ENCODE peak calls at places on chromosomes 7 and 10, in four cellular contexts. T, J, S and L are unnamed samples. For H3K27me3 and H3K36me3, the result is how much of the 10 kb centered on the place peaks cover.

GRCh38 chr7:91636129-91636724 is 244.3 kb downstream of the MTERF1 start:
- DNase-seq in T (no peak), J (peak), S (no peak), L (no peak)

GRCh38 chr10:126571203-126571602 is 99.3 kb downstream of the C10orf90 start:
- DNase-seq in T (no peak), J (no peak), S (no peak), L (no peak)

GRCh38 chr7:27198871-27199801 is 755 bp downstream of the HOXA13 start:
- DNase-seq in J (peak), T (peak), S (no peak), L (no peak)

GRCh38 chr7:131007439-131008330 is 273.7 kb upstream of the KLF14 start:
- DNase-seq in J (peak), S (peak), T (peak), L (no peak)

GRCh38 chr10:34850036-34850435 is 34.9 kb upstream of the PARD3 start:
- DNase-seq in J (no peak), S (no peak), T (no peak), L (no peak)

GRCh38 chr7:32299133-32299702 is 191.0 kb downstream of the LSM5 start:
- DNase-seq in S (peak), T (no peak), J (peak), L (no peak)

GRCh38 chr7:76334320-76334967 is 24.3 kb downstream of the YWHAG start:
- DNase-seq in J (no peak), T (no peak), S (no peak), L (no peak)

GRCh38 chr7:96300487-96300886 is 21.4 kb downstream of the SLC25A13 start:
- DNase-seq in J (peak), S (no peak), T (no peak), L (no peak)

GRCh38 chr7:94374231-94374630 is 20.5 kb upstream of the COL1A2 start:
- DNase-seq in T (no peak), J (peak), S (peak), L (no peak)

GRCh38 chr10:31490858-31491504 is 172.0 kb downstream of the ZEB1 start:
- DNase-seq in S (no peak), T (no peak), J (peak), L (no peak)

GRCh38 chr7:73519867-73520672 is 2.0 kb downstream of the BAZ1B start:
- DNase-seq in T (peak), J (no peak), S (no peak), L (peak)

GRCh38 chr7:43303740-43304241 is 191.3 kb downstream of the HECW1 start:
- DNase-seq in J (peak), T (no peak), S (no peak), L (no peak)

GRCh38 chr7:16921644-16922257 is 40.0 kb upstream of the AGR3 start:
- DNase-seq in S (no peak), J (no peak), T (no peak), L (no peak)

GRCh38 chr10:130351466-130352290 is 215.5 kb downstream of the GLRX3 start:
- DNase-seq in T (peak), J (no peak), S (no peak), L (no peak)

GRCh38 chr7:3301831-3302618 is 973 bp downstream of the SDK1 start:
- DNase-seq in T (peak), S (peak), J (peak), L (no peak)

GRCh38 chr7:44149571-44150465 is 8.7 kb upstream of the MYL7 start:
- DNase-seq in S (no peak), J (peak), T (peak), L (no peak)

GRCh38 chr10:86244296-86244695 is 122.3 kb downstream of the GRID1 start:
- DNase-seq in S (no peak), T (no peak), J (no peak), L (no peak)

GRCh38 chr10:48505394-48506112 is 99.3 kb downstream of the ARHGAP22 start:
- DNase-seq in S (no peak), T (peak), J (no peak), L (no peak)

GRCh38 chr10:118045842-118046490 is 775 bp downstream of the RAB11FIP2 start:
- DNase-seq in T (no peak), J (peak), S (peak), L (no peak)

GRCh38 chr10:10307551-10307950 is 710.1 kb upstream of the CELF2 start:
- DNase-seq in T (no peak), J (no peak), S (no peak), L (no peak)

GRCh38 chr7:36261019-36261754 is 108.1 kb downstream of the EEPD1 start:
- DNase-seq in T (no peak), S (no peak), J (peak), L (no peak)

GRCh38 chr10:29646960-29647431 is 12.2 kb upstream of the SVIL start:
- DNase-seq in S (peak), T (no peak), J (peak), L (no peak)

GRCh38 chr10:129491123-129491734 is 24.2 kb downstream of the MGMT start:
- DNase-seq in J (peak), T (no peak), S (no peak), L (no peak)

GRCh38 chr10:124414077-124414476 is 4.6 kb downstream of the OAT start:
- DNase-seq in S (no peak), J (peak), T (no peak), L (no peak)

GRCh38 chr10:30176182-30176581 is 116.8 kb upstream of the JCAD start:
- DNase-seq in T (no peak), S (no peak), J (peak), L (no peak)

GRCh38 chr10:71802715-71803488 is 29.6 kb upstream of the VSIR start:
- DNase-seq in S (no peak), J (no peak), T (peak), L (no peak)

GRCh38 chr7:27784399-27785053 is 44.6 kb downstream of the TAX1BP1 start:
- DNase-seq in J (peak), S (no peak), T (no peak), L (no peak)

GRCh38 chr10:100996678-100997363 is 2.8 kb upstream of the LZTS2 start:
- DNase-seq in T (peak), J (no peak), S (no peak), L (no peak)

GRCh38 chr7:422191-422885 is 97.3 kb downstream of the PDGFA start:
- DNase-seq in J (no peak), T (peak), S (no peak), L (no peak)

GRCh38 chr10:107616463-107617131 is 452.1 kb upstream of the SORCS1 start:
- DNase-seq in J (peak), S (no peak), T (no peak), L (no peak)

GRCh38 chr10:72688208-72688651 is 3.7 kb upstream of the MCU start:
- DNase-seq in J (peak), T (no peak), S (no peak), L (no peak)

GRCh38 chr10:106942035-106942662 is 222.4 kb downstream of the SORCS1 start:
- DNase-seq in S (no peak), T (no peak), J (no peak), L (no peak)

GRCh38 chr10:24238527-24239247 is 29.7 kb downstream of the KIAA1217 start:
- DNase-seq in J (no peak), T (no peak), S (no peak), L (no peak)

GRCh38 chr7:36217211-36217960 is 64.3 kb downstream of the EEPD1 start:
- DNase-seq in T (no peak), S (no peak), J (no peak), L (no peak)

GRCh38 chr10:84546609-84547008 is 218.2 kb downstream of the CCSER2 start:
- DNase-seq in T (no peak), S (no peak), J (no peak), L (no peak)

GRCh38 chr10:70925377-70926214 is 37.2 kb upstream of the PCBD1 start:
- DNase-seq in S (peak), J (peak), T (peak), L (no peak)

GRCh38 chr7:70810558-70811139 is 321.3 kb upstream of the GALNT17 start:
- DNase-seq in J (no peak), T (no peak), S (no peak), L (no peak)

GRCh38 chr7:70812511-70812910 is 319.4 kb upstream of the GALNT17 start:
- DNase-seq in J (no peak), T (no peak), S (no peak), L (no peak)

GRCh38 chr7:70805360-70805759 is 326.6 kb upstream of the GALNT17 start:
- DNase-seq in J (no peak), S (no peak), T (no peak), L (no peak)

GRCh38 chr7:70807650-70808049 is 324.3 kb upstream of the GALNT17 start:
- DNase-seq in J (no peak), S (no peak), T (no peak), L (no peak)

DNA sequence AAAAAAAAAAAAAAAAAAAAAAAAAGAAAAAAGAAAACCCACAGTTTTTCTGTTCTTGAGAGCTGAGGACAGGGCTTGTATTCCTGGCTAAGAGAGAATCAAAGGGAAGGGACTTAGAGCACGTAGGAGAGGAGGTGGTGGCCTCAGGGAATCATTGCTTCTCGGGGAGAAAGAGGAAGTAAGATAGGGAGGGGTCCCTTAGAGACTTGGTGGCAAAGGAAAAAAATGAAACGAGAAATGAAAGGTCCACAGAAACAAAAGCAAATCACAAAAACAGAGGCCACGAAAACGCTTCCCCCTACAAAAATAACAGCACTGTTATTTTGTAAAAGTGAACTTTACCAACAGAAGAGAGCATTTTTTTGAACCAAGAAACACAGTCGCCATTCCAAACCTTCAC is 323.1 kb upstream of the GALNT17 start:
- DNase-seq in J (no peak), T (no peak), S (no peak), L (no peak)
- H3K4me3 ChIP-seq in J (no peak), T (no peak), S (no peak), L (no peak)

GRCh38 chr7:155423337-155424285 is 34.3 kb upstream of the EN2 start:
- DNase-seq in T (peak), S (no peak), J (no peak), L (no peak)
- H3K27me3 ChIP-seq in T (half or more), S (under half), J (half or more), L (half or more)

GRCh38 chr7:118040562-118040961 is 143.4 kb upstream of the LSM8 start:
- DNase-seq in T (no peak), S (no peak), J (no peak), L (no peak)
- H3K36me3 ChIP-seq in T (under half), S (under half), J (under half), L (under half)

DNA sequence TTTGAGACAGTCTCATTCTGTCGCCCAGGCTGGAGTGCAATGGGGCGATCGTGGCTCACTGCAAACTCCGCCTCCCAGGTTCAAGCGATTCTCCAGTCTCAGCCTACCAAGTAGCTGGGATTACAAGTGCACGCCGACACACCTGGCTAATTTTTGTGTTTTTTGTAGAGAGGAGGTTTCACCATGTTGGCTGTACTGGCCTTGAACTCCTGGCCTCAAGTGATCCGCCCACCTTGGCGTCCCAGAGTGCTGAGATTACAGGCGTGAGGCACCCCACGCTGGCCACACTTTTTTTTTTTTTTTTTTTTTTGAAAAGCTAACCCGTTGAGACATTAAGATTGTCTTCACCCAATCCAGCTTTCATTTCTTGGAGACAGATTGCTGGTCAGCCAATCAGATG is 2.1 kb downstream of the ZNF273 start:
- DNase-seq in T (no peak), S (no peak), J (no peak), L (no peak)
- H3K4me3 ChIP-seq in T (no peak), S (no peak), J (no peak), L (no peak)

GRCh38 chr7:122315507-122316466 is 11.2 kb upstream of the FEZF1 start:
- DNase-seq in J (no peak), S (no peak), T (no peak), L (no peak)
- H3K27me3 ChIP-seq in J (half or more), S (under half), T (half or more), L (half or more)

DNA sequence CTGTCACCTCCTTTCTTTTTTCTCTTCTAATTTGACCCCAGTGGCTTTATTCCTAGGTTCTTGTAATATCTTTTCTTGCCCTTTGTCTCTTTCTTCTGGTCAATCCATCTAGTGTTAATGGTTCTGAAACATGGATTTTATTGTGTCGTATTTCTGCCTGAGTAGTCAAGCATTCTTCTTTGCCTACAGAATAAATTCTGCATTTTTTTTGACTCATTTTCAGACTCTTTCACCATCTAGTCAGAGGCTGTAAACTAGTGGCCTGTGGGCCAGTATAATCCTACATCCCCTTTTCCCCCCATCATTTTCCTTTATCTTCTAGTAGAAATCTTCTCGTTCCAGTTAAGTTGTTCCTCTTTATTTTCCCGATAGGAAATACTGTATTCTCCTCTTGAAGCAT is 29.4 kb downstream of the LUC7L2 start:
- DNase-seq in J (no peak), T (no peak), S (no peak), L (no peak)
- H3K36me3 ChIP-seq in J (under half), T (under half), S (under half), L (half or more)

GRCh38 chr10:73911553-73912004 is 647 bp downstream of the PLAU start:
- DNase-seq in S (no peak), T (no peak), J (no peak), L (no peak)

GRCh38 chr10:73917566-73918305 is 6.8 kb downstream of the PLAU start:
- DNase-seq in T (no peak), J (no peak), S (no peak), L (no peak)

GRCh38 chr10:73914036-73914435 is 3.1 kb downstream of the PLAU start:
- DNase-seq in S (no peak), T (no peak), J (no peak), L (no peak)

GRCh38 chr10:73916761-73917470 is 6.0 kb downstream of the PLAU start:
- DNase-seq in S (no peak), T (no peak), J (no peak), L (no peak)

DNA sequence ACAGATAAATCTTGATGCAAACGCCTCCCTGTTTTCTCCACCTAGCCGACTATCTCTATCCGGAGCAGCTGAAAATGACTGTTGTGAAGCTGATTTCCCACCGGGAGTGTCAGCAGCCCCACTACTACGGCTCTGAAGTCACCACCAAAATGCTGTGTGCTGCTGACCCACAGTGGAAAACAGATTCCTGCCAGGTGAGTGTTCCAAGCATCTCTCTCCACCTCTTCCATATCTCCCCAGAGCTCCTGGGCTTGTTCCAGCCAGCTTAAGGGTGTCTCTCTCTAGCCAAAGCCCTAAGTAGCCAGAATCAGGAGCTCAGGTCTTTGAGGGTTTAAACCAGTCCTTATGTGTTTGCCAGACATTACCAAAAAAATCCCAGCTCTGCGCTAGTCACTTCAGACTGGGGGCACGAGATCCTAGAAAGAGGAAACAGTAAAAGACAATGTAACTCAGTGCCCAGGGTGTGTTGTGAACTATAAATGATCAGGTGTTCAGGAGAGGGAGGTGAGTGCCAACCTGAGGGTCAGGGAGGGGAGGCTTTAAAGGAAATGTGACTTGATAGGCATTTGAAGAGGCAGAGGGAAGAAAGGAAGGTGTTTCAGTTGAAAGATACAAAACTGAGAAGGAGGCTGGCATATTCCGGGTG is 4.4 kb downstream of the PLAU start:
- DNase-seq in S (no peak), T (no peak), J (no peak), L (no peak)
- H3K4me3 ChIP-seq in S (no peak), T (peak), J (no peak), L (no peak)

GRCh38 chr10:69635428-69636272 is 5.6 kb downstream of the FAM241B start:
- DNase-seq in S (no peak), J (no peak), T (peak), L (no peak)

GRCh38 chr10:69634759-69635425 is 4.8 kb downstream of the FAM241B start:
- DNase-seq in J (no peak), S (no peak), T (peak), L (no peak)

GRCh38 chr10:69632516-69633199 is 2.6 kb downstream of the FAM241B start:
- DNase-seq in S (no peak), T (peak), J (no peak), L (no peak)

GRCh38 chr10:69636273-69636575 is 6.2 kb downstream of the FAM241B start:
- DNase-seq in J (no peak), S (no peak), T (peak), L (no peak)

GRCh38 chr10:69633673-69634635 is 3.9 kb downstream of the FAM241B start:
- DNase-seq in T (peak), J (no peak), S (no peak), L (no peak)
- H3K27me3 ChIP-seq in T (under half), J (under half), S (under half), L (under half)

GRCh38 chr10:131968949-131969348 is 12.8 kb downstream of the BNIP3 start:
- DNase-seq in J (no peak), T (peak), S (no peak), L (peak)

GRCh38 chr10:131973160-131973951 is 8.4 kb downstream of the BNIP3 start:
- DNase-seq in T (peak), S (no peak), J (no peak), L (no peak)

GRCh38 chr10:131971591-131971990 is 10.1 kb downstream of the BNIP3 start:
- DNase-seq in T (peak), J (no peak), S (no peak), L (no peak)

GRCh38 chr10:131972474-131973071 is 9.2 kb downstream of the BNIP3 start:
- DNase-seq in S (peak), J (peak), T (peak), L (no peak)

DNA sequence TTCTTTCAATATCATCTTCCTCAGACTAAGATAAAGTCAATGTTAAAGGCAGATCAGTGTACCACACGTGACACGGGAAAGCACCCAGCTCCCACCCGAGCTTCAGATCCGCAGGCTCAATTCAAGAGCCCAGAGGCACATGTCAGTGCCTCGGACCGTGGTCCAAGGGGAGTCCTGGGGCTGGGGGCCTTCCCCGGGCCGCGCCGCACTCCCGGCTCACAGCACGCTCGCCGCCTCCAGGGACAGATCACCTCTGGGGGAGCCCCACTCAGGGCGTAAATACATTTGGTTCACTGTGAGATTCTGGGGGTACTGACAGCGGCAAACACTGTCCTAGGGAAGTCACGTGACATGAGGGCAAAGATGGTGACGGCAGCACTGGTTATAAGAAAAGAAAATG is 10.8 kb downstream of the BNIP3 start:
- DNase-seq in J (no peak), T (peak), S (no peak), L (no peak)
- H3K36me3 ChIP-seq in J (half or more), T (under half), S (under half), L (half or more)

GRCh38 chr10:47137311-47137851 is 162.6 kb upstream of the GDF10 start:
- DNase-seq in J (peak), S (no peak), T (no peak), L (no peak)

GRCh38 chr10:47139121-47139520 is 160.9 kb upstream of the GDF10 start:
- DNase-seq in T (no peak), J (no peak), S (no peak), L (no peak)

GRCh38 chr10:47136866-47137265 is 163.1 kb upstream of the GDF10 start:
- DNase-seq in J (peak), S (no peak), T (no peak), L (no peak)

GRCh38 chr10:47134166-47134565 is 165.8 kb upstream of the GDF10 start:
- DNase-seq in J (no peak), S (no peak), T (no peak), L (no peak)
- H3K4me3 ChIP-seq in J (no peak), S (no peak), T (no peak), L (no peak)